ENCODE peak calls at places on chromosome 22, in seven cellular contexts. L, M, H, Y, R, C and S are unnamed samples.

GRCh38 chr22:23183107-23183698 is 2.9 kb downstream of the BCR start:
- DNase-seq in L (no peak), C (peak; percentile 60), H (peak; percentile 66), Y (peak; percentile 69), M (no peak), R (peak; percentile 74), S (peak; percentile 60)

GRCh38 chr22:23533328-23533762 is 46.7 kb downstream of the IGLL1 start:
- DNase-seq in C (no peak), M (no peak), Y (no peak), R (peak; percentile 52), H (peak; percentile 67), L (no peak), S (no peak)

GRCh38 chr22:38415561-38416321 is 39.3 kb downstream of the KCNJ4 start:
- DNase-seq in L (no peak), Y (no peak), C (no peak), R (no peak), H (peak; percentile 30), M (no peak), S (no peak)

GRCh38 chr22:25077964-25078363 is 121.7 kb upstream of the CRYBB3 start:
- DNase-seq in M (no peak), C (no peak), R (no peak), H (no peak), Y (no peak), L (no peak), S (no peak)

GRCh38 chr22:33380789-33381530 is 322.8 kb upstream of the SYN3 start:
- DNase-seq in H (no peak), C (peak; percentile 48), Y (no peak), R (peak; percentile 65), M (no peak), L (no peak), S (peak; percentile 14)

GRCh38 chr22:21000215-21000986 is 1.5 kb downstream of the THAP7 start:
- DNase-seq in Y (no peak), C (no peak), M (no peak), R (no peak), H (no peak), L (no peak), S (no peak)

GRCh38 chr22:30457964-30458363 is 13.9 kb downstream of the SEC14L3 start:
- DNase-seq in C (no peak), H (no peak), Y (no peak), M (no peak), L (no peak), R (no peak), S (no peak)

GRCh38 chr22:33315954-33316353 is 257.8 kb upstream of the SYN3 start:
- DNase-seq in M (no peak), L (no peak), H (no peak), C (no peak), Y (no peak), R (no peak), S (no peak)

GRCh38 chr22:19962246-19962908 is 20.8 kb upstream of the TXNRD2 start:
- DNase-seq in L (peak; percentile 24), Y (no peak), M (peak; percentile 20), C (no peak), R (peak; percentile 89), H (peak; percentile 89), S (no peak)
- H3K4me3 ChIP-seq in L (no peak overlapping the region), Y (no peak overlapping the region), M (no peak overlapping the region), C (no peak overlapping the region), R (no peak overlapping the region), H (peak overlapping the region; percentile 50), S (no peak overlapping the region)

DNA sequence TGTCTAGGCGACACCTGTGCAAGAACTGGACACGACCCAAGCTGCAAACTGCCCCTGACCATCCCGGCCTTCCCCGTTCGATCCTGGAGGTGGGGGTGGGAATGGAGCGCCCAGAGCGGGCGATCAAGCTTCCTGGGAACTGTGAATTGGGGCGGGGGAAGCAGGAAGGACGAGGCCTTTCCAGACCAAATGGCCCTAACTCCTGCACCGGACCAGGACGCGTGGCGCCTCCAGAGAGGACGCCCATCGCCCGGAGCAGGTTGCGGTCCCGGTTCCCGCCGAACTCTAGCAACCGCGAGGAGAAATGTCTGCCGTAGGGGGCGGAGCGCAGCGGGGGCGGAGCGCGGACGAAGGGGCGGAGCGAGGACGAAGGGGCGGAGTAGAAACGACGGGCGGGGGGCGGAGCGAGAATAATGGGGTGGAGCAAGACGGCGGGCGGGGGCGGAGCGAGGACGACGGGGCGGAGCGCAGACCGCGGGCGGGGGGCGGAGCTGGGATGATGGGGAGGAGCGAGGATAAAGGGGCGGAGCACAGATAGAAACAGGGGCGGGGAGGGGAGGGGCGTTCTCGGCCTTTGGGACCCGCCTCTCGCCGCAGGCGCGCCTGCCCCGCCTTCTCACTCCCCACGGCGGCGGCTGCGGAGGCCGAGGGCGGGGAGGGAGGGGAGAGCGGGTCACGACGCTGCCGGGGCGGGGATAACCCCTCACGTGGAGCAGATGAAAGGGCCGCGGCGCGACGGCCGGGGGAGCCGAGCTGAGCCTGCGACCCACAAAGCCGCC is at the start of gene ZNRF3:
- DNase-seq in L (peak; percentile 87), C (peak; percentile 71), H (peak; percentile 94), R (peak; percentile 97), Y (peak; percentile 93), M (peak; percentile 86), S (peak; percentile 58)
- H3K4me3 ChIP-seq in L (peak within 1 kb of the TSS; percentile 83), C (peak within 1 kb of the TSS; percentile 65), H (peak within 1 kb of the TSS; percentile 72), R (peak within 1 kb of the TSS; percentile 69), Y (peak within 1 kb of the TSS; percentile 59), M (peak within 1 kb of the TSS; percentile 89), S (peak within 1 kb of the TSS; percentile 70)

DNA sequence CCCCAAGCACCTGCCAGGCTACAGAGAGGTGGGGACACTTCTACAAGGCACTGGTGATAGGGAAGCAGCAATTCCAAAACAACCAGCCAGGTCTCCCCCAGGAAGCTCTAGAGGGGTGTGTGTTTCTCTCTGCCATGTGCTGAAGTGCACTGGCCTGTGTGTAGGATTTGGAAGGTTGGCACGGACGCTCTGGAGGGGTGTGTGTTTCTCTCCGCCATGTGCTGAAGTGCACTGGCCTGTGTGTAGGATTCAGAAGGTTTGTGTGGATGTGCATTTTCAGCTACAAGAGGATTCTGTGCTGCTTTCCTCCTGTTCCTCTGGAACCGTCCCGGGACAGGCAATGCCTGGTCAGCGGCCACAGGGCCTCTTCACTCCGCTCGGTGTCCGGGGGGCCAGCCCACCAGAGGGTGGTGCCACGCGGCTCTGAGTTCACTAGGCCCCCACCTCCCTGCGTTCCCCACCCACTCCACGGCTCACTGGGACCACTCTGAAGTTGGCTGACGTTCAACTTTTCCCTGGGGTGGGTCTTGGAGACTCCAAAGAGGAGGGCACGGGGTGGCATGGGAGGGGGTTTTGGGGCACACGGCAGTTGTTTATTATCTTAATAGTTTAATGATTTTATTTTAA is 552.8 kb downstream of the BRD1 start:
- DNase-seq in Y (no peak), R (no peak), C (no peak), L (no peak), H (peak; percentile 5), M (no peak), S (no peak)
- H3K4me3 ChIP-seq in Y (no peak overlapping the region), R (no peak overlapping the region), C (no peak overlapping the region), L (no peak overlapping the region), H (no peak overlapping the region), M (no peak overlapping the region), S (no peak overlapping the region)

GRCh38 chr22:31723699-31724098 is 26.2 kb downstream of the PRR14L start:
- DNase-seq in R (no peak), M (no peak), H (no peak), L (no peak), Y (no peak), C (no peak), S (no peak)
- H3K4me3 ChIP-seq in R (no peak overlapping the region), M (no peak overlapping the region), H (no peak overlapping the region), L (no peak overlapping the region), Y (no peak overlapping the region), C (no peak overlapping the region), S (no peak overlapping the region)

GRCh38 chr22:43722444-43722843 is 89.7 kb downstream of the EFCAB6 start:
- DNase-seq in M (no peak), L (no peak), H (no peak), C (no peak), Y (no peak), R (no peak), S (no peak)
- H3K4me3 ChIP-seq in M (no peak overlapping the region), L (no peak overlapping the region), H (no peak overlapping the region), C (no peak overlapping the region), Y (no peak overlapping the region), R (no peak overlapping the region), S (no peak overlapping the region)

GRCh38 chr22:46376908-46377565 is 41.5 kb downstream of the TRMU start:
- DNase-seq in L (no peak), R (no peak), C (no peak), M (no peak), H (no peak), Y (no peak), S (no peak)
- H3K4me3 ChIP-seq in L (no peak overlapping the region), R (no peak overlapping the region), C (no peak overlapping the region), M (no peak overlapping the region), H (no peak overlapping the region), Y (no peak overlapping the region), S (no peak overlapping the region)

GRCh38 chr22:35860087-35860733 is 142.5 kb downstream of the APOL5 start:
- DNase-seq in H (no peak), L (no peak), R (no peak), C (no peak), Y (no peak), M (no peak), S (no peak)

GRCh38 chr22:35860837-35861236 is 143.2 kb downstream of the APOL5 start:
- DNase-seq in H (no peak), R (no peak), Y (no peak), M (no peak), L (no peak), C (no peak), S (no peak)

GRCh38 chr22:35863432-35863831 is 145.8 kb downstream of the APOL5 start:
- DNase-seq in R (no peak), H (no peak), C (no peak), Y (no peak), M (no peak), L (no peak), S (no peak)

GRCh38 chr22:35861451-35861850 is 143.8 kb downstream of the APOL5 start:
- DNase-seq in Y (no peak), R (no peak), H (no peak), L (no peak), C (no peak), M (no peak), S (no peak)

GRCh38 chr22:35862697-35863096 is 145.0 kb downstream of the APOL5 start:
- DNase-seq in C (no peak), R (no peak), Y (no peak), H (no peak), L (no peak), M (no peak), S (no peak)
- H3K4me3 ChIP-seq in C (no peak overlapping the region), R (no peak overlapping the region), Y (no peak overlapping the region), H (no peak overlapping the region), L (no peak overlapping the region), M (no peak overlapping the region), S (no peak overlapping the region)